ENCODE peak calls at places on chromosome 9, in four cellular contexts. Y is cardiac fibroblast, T is glutamatergic neuron, G is GM12878. J is an unnamed sample.

GRCh38 chr9:19133549-19134345 is 6.5 kb upstream of the PLIN2 start:
- DNase-seq in Y (no peak), G (no peak), T (no peak), J (no peak)

GRCh38 chr9:120456218-120456617 is 123.7 kb downstream of the CDK5RAP2 start:
- DNase-seq in Y (no peak), G (no peak), T (no peak), J (no peak)

GRCh38 chr9:36818965-36819870 is 214.8 kb downstream of the PAX5 start:
- DNase-seq in Y (no peak), T (peak; percentile 71), G (no peak), J (peak; percentile 84)

GRCh38 chr9:70031141-70031545 is 12.5 kb upstream of the MAMDC2 start:
- DNase-seq in Y (no peak), G (no peak), T (no peak), J (no peak)

GRCh38 chr9:116154976-116155699 is 1.5 kb downstream of the PAPPA start:
- DNase-seq in Y (peak; percentile 87), G (no peak), T (no peak), J (peak; percentile 20)

GRCh38 chr9:9904021-9904420 is 708.8 kb downstream of the PTPRD start:
- DNase-seq in G (no peak), Y (no peak), T (no peak), J (no peak)

GRCh38 chr9:36191290-36191645 is 547 bp downstream of the CLTA start:
- DNase-seq in G (no peak), Y (peak; percentile 28), T (no peak), J (peak; percentile 46)

GRCh38 chr9:971901-972511 is 4.4 kb upstream of the DMRT3 start:
- DNase-seq in T (peak; percentile 52), Y (no peak), G (no peak), J (peak; percentile 78)

GRCh38 chr9:92328225-92328624 is 2.5 kb downstream of the CENPP start:
- DNase-seq in G (no peak), T (no peak), Y (peak; percentile 70), J (no peak)

DNA sequence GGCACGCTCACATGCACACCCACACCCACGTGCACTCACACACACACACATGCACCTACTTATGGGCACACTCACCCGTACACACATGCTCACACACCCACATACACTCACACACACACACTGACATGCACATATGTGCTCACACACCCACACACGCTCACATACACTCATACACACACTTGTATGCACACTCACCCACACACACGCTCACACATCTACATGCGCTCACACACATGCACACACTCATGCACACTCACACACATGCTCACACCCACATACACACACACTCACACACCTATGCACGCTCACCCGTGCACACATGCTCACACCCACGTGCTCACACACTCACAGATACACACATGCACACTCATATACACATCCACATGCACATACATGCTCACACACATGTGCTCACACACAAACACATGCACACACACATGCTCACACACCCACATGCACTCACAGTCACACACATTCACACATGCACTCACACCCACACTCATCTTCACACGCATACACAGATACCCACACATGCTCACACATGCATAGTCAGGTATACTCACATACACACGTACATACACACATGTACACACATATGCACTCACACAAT is 138.3 kb downstream of the OLFM1 start:
- DNase-seq in Y (no peak), T (no peak), G (no peak), J (no peak)
- TF ChIP-seq CTCF in Y (no peak), T (no peak), G (no peak), J (no peak)

GRCh38 chr9:130030821-130031481 is 12.0 kb downstream of the FNBP1 start:
- DNase-seq in Y (no peak), T (no peak), G (no peak), J (no peak)
- TF ChIP-seq CTCF in Y (no peak), T (no peak), G (no peak), J (no peak)

GRCh38 chr9:33430942-33431341 is 16.5 kb downstream of the AQP3 start:
- DNase-seq in T (no peak), G (no peak), Y (no peak), J (no peak)

GRCh38 chr9:33431420-33431819 is 16.0 kb downstream of the AQP3 start:
- DNase-seq in Y (no peak), G (no peak), T (no peak), J (no peak)

GRCh38 chr9:33429256-33430080 is 17.9 kb downstream of the AQP3 start:
- DNase-seq in Y (peak; percentile 59), G (no peak), T (no peak), J (no peak)

GRCh38 chr9:33425128-33425533 is 22.3 kb downstream of the AQP3 start:
- DNase-seq in Y (no peak), T (no peak), G (no peak), J (no peak)

GRCh38 chr9:33426843-33427293 is 20.5 kb downstream of the AQP3 start:
- DNase-seq in T (no peak), Y (no peak), G (no peak), J (no peak)
- TF ChIP-seq CTCF in T (no peak), Y (no peak), G (no peak), J (no peak)

GRCh38 chr9:129884220-129885017 is 49.2 kb downstream of the USP20 start:
- DNase-seq in T (peak; percentile 87), Y (peak; percentile 74), G (peak; percentile 83), J (peak; percentile 93)
- TF ChIP-seq CTCF in T (no peak), Y (no peak), G (no peak), J (no peak)

GRCh38 chr9:82912639-82913038 is 150.3 kb downstream of the RASEF start:
- DNase-seq in T (no peak), G (no peak), Y (no peak), J (no peak)
- TF ChIP-seq CTCF in T (no peak), G (no peak), Y (no peak), J (peak; percentile 11)

DNA sequence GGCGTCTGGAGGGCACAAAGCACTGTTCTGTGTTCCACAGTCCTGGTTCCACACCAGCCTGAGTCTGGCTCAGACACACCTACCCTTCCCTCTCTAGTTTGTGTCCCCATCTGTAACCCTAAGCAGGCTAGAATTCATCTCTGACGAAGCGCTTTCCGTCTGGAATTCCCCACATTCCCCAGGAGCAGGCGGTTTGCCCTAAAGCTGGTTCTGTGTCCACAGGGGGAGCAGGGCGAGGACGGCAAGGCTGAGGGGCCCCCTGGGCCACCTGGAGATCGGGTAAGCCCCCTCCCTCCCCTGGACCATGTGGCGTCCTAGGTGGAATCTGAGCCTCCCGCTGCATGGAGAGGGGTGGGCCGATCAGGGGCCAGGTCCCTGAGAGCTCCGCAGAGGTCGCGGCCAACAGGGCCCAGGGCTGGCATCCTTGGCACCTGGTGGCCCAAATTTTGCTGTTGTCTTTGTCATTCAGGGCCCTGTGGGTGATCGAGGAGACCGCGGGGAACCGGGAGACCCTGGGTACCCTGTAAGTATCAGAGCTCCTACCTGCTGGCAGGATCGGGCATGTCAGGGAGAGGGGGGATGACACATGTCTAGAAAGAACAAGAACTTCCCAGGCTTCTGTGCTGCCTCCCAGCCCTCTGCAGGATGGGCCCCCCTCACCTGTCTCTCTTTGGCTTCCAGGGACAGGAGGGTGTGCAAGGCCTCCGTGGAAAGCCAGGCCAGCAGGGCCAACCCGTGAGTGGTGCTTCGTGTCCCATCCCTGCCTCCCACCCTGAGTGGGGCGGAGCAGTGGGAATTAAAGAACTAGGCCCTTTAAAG is 34.5 kb upstream of the ORM1 start:
- DNase-seq in Y (peak; percentile 31), T (peak; percentile 16), G (no peak), J (peak; percentile 41)
- TF ChIP-seq CTCF in Y (no peak), T (no peak), G (no peak), J (no peak)